ENCODE peak calls at places on chromosomes 7 and 10, in five cellular contexts. K is adrenal gland, H is heart left ventricle, M is body of pancreas, Y is lung. X is an unnamed sample.
A peak's percentile ranks its signal among the peaks of the same experiment; 100 is the strongest.

GRCh38 chr7:101902680-101903504 is 85.5 kb downstream of the CUX1 start:
- DNase-seq in K (no peak), H (no peak), M (no peak), Y (no peak), X (no peak)

GRCh38 chr10:10233256-10233655 is 784.4 kb upstream of the CELF2 start:
- DNase-seq in K (no peak), H (no peak), M (no peak), Y (no peak), X (no peak)

GRCh38 chr7:80078159-80078731 is 56.4 kb upstream of the GNAI1 start:
- DNase-seq in K (no peak), H (no peak), M (no peak), Y (no peak), X (no peak)

GRCh38 chr7:36961097-36961496 is 236.8 kb upstream of the AOAH start:
- DNase-seq in K (no peak), H (no peak), M (no peak), Y (no peak), X (no peak)

GRCh38 chr7:18020138-18020715 is 7.4 kb downstream of the PRPS1L1 start:
- DNase-seq in K (no peak), H (peak; percentile 35), M (no peak), Y (no peak), X (no peak)

GRCh38 chr7:119720541-119720940 is 552.4 kb upstream of the KCND2 start:
- DNase-seq in K (no peak), H (no peak), M (no peak), Y (no peak), X (no peak)

GRCh38 chr7:109073543-109073942 is 503.9 kb downstream of the DNAJB9 start:
- DNase-seq in K (no peak), H (no peak), M (no peak), Y (no peak), X (no peak)

GRCh38 chr10:99532687-99533495 is at the start of gene NKX2-3:
- DNase-seq in K (peak; percentile 24), H (peak; percentile 58), M (peak; percentile 62), Y (peak; percentile 38), X (no peak)

GRCh38 chr10:12622691-12623090 is 273.3 kb downstream of the CAMK1D start:
- DNase-seq in K (no peak), H (no peak), M (no peak), Y (no peak), X (no peak)

GRCh38 chr10:66151346-66151745 is 774.5 kb upstream of the LRRTM3 start:
- DNase-seq in K (no peak), H (no peak), M (no peak), Y (no peak), X (no peak)

GRCh38 chr10:24223953-24224352 is 15.0 kb downstream of the KIAA1217 start:
- DNase-seq in K (peak; percentile 23), H (no peak), M (no peak), Y (peak; percentile 56), X (no peak)

GRCh38 chr7:75948179-75948578 is 33.2 kb downstream of the POR start:
- DNase-seq in K (no peak), H (no peak), M (no peak), Y (no peak), X (no peak)

GRCh38 chr10:118046491-118047362 is at the start of gene RAB11FIP2:
- DNase-seq in K (peak; percentile 98), H (peak; percentile 98), M (peak; percentile 97), Y (peak; percentile 97), X (peak; percentile 94)

DNA sequence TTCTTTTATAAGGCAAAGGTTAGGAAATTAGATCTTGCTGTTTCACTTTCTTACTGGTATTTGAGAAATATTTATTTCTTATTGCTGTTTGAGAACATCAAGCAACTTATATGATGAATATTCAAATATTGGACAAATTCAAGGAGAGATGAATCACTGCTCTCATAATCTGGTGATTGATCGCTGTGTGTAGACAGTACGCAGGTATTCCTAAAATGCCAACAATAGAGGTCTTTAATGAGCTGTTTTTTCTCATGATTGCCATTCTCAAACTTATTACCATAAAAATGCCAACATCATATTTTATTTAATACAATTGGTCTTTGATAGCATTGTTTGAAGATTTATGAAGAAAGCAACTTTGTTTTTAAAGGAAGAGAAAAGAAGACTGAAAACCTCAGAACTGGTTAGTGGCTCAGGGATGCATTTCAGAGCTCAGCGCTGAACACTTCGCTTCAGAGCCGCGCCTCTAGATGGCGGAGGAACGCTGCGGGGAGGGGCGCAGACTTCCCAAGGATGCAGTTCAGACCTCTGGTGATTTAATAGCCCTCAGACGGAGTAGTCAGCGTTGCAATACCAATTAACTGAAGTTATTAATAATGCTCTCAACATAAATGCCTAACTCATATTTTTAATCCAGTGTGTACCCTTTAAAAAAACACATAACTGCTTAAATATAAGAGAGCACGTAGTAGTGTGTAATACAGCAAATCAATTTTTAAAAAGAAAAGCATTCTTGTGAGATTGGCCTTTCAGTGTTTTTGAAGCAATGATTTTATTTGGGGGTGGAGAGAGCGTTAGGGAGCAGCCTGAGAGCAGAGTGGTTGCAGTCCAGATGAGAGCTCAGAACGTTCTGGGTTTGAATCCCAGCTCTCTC is 38.5 kb upstream of the STEAP4 start:
- DNase-seq in K (peak; percentile 65), H (peak; percentile 57), M (peak; percentile 46), Y (peak; percentile 41), X (no peak)
- TF ChIP-seq CTCF in K (peak; percentile 61), H (peak; percentile 52), M (peak; percentile 68), Y (no peak), X (no peak)

GRCh38 chr10:34698979-34699378 is 116.1 kb downstream of the PARD3 start:
- DNase-seq in K (peak; percentile 24), H (no peak), M (peak; percentile 47), Y (peak; percentile 60), X (no peak)

GRCh38 chr10:34698248-34698831 is 116.8 kb downstream of the PARD3 start:
- DNase-seq in K (no peak), H (no peak), M (no peak), Y (no peak), X (no peak)

GRCh38 chr10:34697366-34698247 is 117.5 kb downstream of the PARD3 start:
- DNase-seq in K (no peak), H (no peak), M (no peak), Y (no peak), X (no peak)

GRCh38 chr10:34699904-34700303 is 115.2 kb downstream of the PARD3 start:
- DNase-seq in K (no peak), H (no peak), M (no peak), Y (no peak), X (no peak)

GRCh38 chr10:34696423-34696822 is 118.7 kb downstream of the PARD3 start:
- DNase-seq in K (no peak), H (no peak), M (no peak), Y (no peak), X (no peak)
- H3K9me3 ChIP-seq in K (no peaks in the 10 kb centered on the region), H (no peaks in the 10 kb centered on the region), M (no peaks in the 10 kb centered on the region), Y (no peaks in the 10 kb centered on the region), X (no peaks in the 10 kb centered on the region)

GRCh38 chr7:113085781-113086390 is 741 bp downstream of the GPR85 start:
- DNase-seq in K (no peak), H (no peak), M (no peak), Y (no peak), X (no peak)

GRCh38 chr7:113087278-113087998 is 811 bp upstream of the GPR85 start:
- DNase-seq in K (no peak), H (no peak), M (no peak), Y (no peak), X (no peak)

GRCh38 chr7:113086928-113087277 is 276 bp upstream of the GPR85 start:
- DNase-seq in K (no peak), H (no peak), M (no peak), Y (no peak), X (no peak)

GRCh38 chr7:113084499-113085172 is 2.0 kb downstream of the GPR85 start:
- DNase-seq in K (no peak), H (no peak), M (no peak), Y (no peak), X (no peak)

GRCh38 chr7:113086431-113086888 is at the start of gene GPR85:
- DNase-seq in K (peak; percentile 30), H (peak; percentile 74), M (peak; percentile 45), Y (no peak), X (no peak)
- H3K27ac ChIP-seq in K (no peak within 1 kb of the TSS), H (peak within 1 kb of the TSS; percentile 54), M (no peak within 1 kb of the TSS), Y (peak within 1 kb of the TSS; percentile 59), X (no peak within 1 kb of the TSS)

DNA sequence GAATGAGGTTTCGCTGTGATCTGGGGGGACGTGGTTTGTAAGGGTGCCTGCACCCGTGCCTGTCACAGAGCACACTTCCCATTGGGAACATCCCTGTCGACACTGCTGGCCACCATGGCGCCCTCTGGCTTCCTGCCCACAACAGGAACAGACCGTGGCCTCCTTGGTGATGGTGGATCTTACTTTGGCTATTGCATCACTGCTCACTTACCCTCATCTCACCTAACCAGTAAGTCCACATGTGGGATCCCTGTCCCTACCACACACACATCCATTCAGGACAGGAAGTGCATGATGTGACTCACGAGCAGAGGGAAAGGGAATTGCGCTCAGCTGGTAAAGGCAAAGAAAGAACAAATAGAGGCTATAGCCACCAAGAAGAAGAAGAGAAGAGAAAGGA is 26.2 kb upstream of the SEC61G start:
- DNase-seq in K (no peak), H (no peak), M (no peak), Y (no peak), X (no peak)
- TF ChIP-seq CTCF in K (no peak), H (no peak), M (no peak), Y (no peak), X (no peak)

DNA sequence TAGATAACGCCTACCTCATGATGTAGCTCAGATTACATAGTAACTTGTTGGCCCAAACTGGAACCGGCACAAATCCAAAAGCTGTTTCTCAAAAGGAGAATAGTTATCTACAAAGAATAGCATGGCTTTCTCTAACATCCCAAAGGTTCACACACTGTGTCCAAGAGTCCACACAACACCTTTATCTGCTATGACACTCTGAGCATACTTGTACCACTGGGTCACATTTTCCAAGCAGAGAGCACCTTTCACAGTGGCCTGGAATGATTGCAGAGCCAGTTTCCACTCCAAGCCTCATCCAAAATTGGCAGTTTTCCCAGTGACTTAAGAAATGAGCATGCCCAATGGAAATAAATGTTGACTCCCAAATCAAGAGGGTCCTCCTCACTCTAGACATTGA is 155.3 kb downstream of the VWC2 start:
- DNase-seq in K (no peak), H (no peak), M (no peak), Y (no peak), X (no peak)
- H3K9me3 ChIP-seq in K (no peaks in the 10 kb centered on the region), H (no peaks in the 10 kb centered on the region), M (no peaks in the 10 kb centered on the region), Y (peaks cover 15% of the 10 kb centered on the region), X (peaks cover 10% of the 10 kb centered on the region)

DNA sequence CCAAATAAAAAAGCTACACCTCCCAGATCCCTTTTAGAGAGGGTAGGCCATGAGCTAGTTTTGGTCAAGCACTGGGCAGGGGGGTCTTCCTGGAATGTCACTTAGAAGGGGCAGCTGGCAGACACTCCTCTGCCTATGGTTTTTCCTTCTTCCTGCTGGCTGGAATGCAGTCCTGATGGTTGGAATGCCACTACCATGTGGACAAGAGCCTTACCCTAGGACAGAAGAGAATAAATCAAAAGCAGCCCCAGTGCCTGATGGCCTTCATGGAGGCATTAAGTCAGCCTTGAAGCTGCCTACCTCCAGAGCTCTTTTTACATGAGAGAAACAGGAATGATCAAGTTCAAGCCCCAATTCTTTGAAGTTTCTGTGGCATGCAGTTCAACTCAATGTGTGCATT is 43.5 kb upstream of the SORBS1 start:
- DNase-seq in K (no peak), H (no peak), M (no peak), Y (no peak), X (no peak)
- H3K27ac ChIP-seq in K (peak overlapping the region; percentile 21), H (peak overlapping the region; percentile 73), M (no peak overlapping the region), Y (peak overlapping the region; percentile 11), X (no peak overlapping the region)